ENCODE peak calls at places on chromosomes 5 and 9, in seven cellular contexts. One of them, this sample, is unnamed.

GRCh38 chr5:98464737-98465330 is 308.6 kb upstream of the RGMB start:
- DNase-seq in adrenal gland: no peak
- DNase-seq in stimulated activated CD8-positive, alpha-beta memory T cell treated with anti-CD3 and anti-CD28 coated beads, Interleukin-7, amount 100 ng/mL, for 24 hours: no peak
- DNase-seq in endothelial cell: no peak
- DNase-seq in RPMI8226: peak
- DNase-seq in GM12878: no peak
- DNase-seq in HS-5: no peak
- DNase-seq in this sample: no peak

GRCh38 chr5:149799119-149799623 is 69.1 kb downstream of the PPARGC1B start:
- DNase-seq in RPMI8226: no peak
- DNase-seq in GM12878: no peak
- DNase-seq in adrenal gland: peak
- DNase-seq in HS-5: peak
- DNase-seq in endothelial cell: no peak
- DNase-seq in stimulated activated CD8-positive, alpha-beta memory T cell treated with anti-CD3 and anti-CD28 coated beads, Interleukin-7, amount 100 ng/mL, for 24 hours: no peak
- DNase-seq in this sample: no peak

GRCh38 chr9:98726735-98727134 is 18.0 kb upstream of the GABBR2 start:
- DNase-seq in RPMI8226: no peak
- DNase-seq in HS-5: no peak
- DNase-seq in endothelial cell: no peak
- DNase-seq in GM12878: no peak
- DNase-seq in adrenal gland: peak
- DNase-seq in stimulated activated CD8-positive, alpha-beta memory T cell treated with anti-CD3 and anti-CD28 coated beads, Interleukin-7, amount 100 ng/mL, for 24 hours: no peak
- DNase-seq in this sample: no peak

GRCh38 chr9:120344230-120344629 is 235.7 kb downstream of the CDK5RAP2 start:
- DNase-seq in RPMI8226: no peak
- DNase-seq in stimulated activated CD8-positive, alpha-beta memory T cell treated with anti-CD3 and anti-CD28 coated beads, Interleukin-7, amount 100 ng/mL, for 24 hours: no peak
- DNase-seq in adrenal gland: peak
- DNase-seq in endothelial cell: no peak
- DNase-seq in GM12878: no peak
- DNase-seq in HS-5: peak
- DNase-seq in this sample: no peak

GRCh38 chr9:2414465-2414864 is 207.1 kb upstream of the VLDLR start:
- DNase-seq in GM12878: no peak
- DNase-seq in HS-5: no peak
- DNase-seq in endothelial cell: no peak
- DNase-seq in RPMI8226: no peak
- DNase-seq in stimulated activated CD8-positive, alpha-beta memory T cell treated with anti-CD3 and anti-CD28 coated beads, Interleukin-7, amount 100 ng/mL, for 24 hours: no peak
- DNase-seq in adrenal gland: no peak
- DNase-seq in this sample: no peak

GRCh38 chr5:56588636-56589485 is 226.5 kb upstream of the MAP3K1 start:
- DNase-seq in GM12878: peak
- DNase-seq in adrenal gland: no peak
- DNase-seq in HS-5: no peak
- DNase-seq in endothelial cell: peak
- DNase-seq in stimulated activated CD8-positive, alpha-beta memory T cell treated with anti-CD3 and anti-CD28 coated beads, Interleukin-7, amount 100 ng/mL, for 24 hours: no peak
- DNase-seq in RPMI8226: peak
- DNase-seq in this sample: peak

GRCh38 chr5:143582869-143583268 is 179.4 kb upstream of the NR3C1 start:
- DNase-seq in GM12878: no peak
- DNase-seq in HS-5: peak
- DNase-seq in RPMI8226: no peak
- DNase-seq in stimulated activated CD8-positive, alpha-beta memory T cell treated with anti-CD3 and anti-CD28 coated beads, Interleukin-7, amount 100 ng/mL, for 24 hours: no peak
- DNase-seq in endothelial cell: no peak
- DNase-seq in adrenal gland: no peak
- DNase-seq in this sample: no peak

GRCh38 chr9:89281106-89281505 is 29.9 kb upstream of the CKS2 start:
- DNase-seq in HS-5: no peak
- DNase-seq in GM12878: no peak
- DNase-seq in adrenal gland: peak
- DNase-seq in RPMI8226: no peak
- DNase-seq in endothelial cell: no peak
- DNase-seq in stimulated activated CD8-positive, alpha-beta memory T cell treated with anti-CD3 and anti-CD28 coated beads, Interleukin-7, amount 100 ng/mL, for 24 hours: no peak
- DNase-seq in this sample: no peak

GRCh38 chr9:136220017-136220729 is 15.2 kb upstream of the LHX3 start:
- DNase-seq in endothelial cell: no peak
- DNase-seq in HS-5: no peak
- DNase-seq in GM12878: no peak
- DNase-seq in RPMI8226: no peak
- DNase-seq in stimulated activated CD8-positive, alpha-beta memory T cell treated with anti-CD3 and anti-CD28 coated beads, Interleukin-7, amount 100 ng/mL, for 24 hours: no peak
- DNase-seq in adrenal gland: peak
- DNase-seq in this sample: no peak

GRCh38 chr9:116501871-116502270 is 185.2 kb upstream of the TRIM32 start:
- DNase-seq in adrenal gland: no peak
- DNase-seq in RPMI8226: no peak
- DNase-seq in GM12878: no peak
- DNase-seq in HS-5: no peak
- DNase-seq in endothelial cell: no peak
- DNase-seq in stimulated activated CD8-positive, alpha-beta memory T cell treated with anti-CD3 and anti-CD28 coated beads, Interleukin-7, amount 100 ng/mL, for 24 hours: no peak
- DNase-seq in this sample: no peak

GRCh38 chr9:131641618-131642495 is 96.5 kb downstream of the PRRT1B start:
- DNase-seq in RPMI8226: no peak
- DNase-seq in endothelial cell: no peak
- DNase-seq in GM12878: no peak
- DNase-seq in stimulated activated CD8-positive, alpha-beta memory T cell treated with anti-CD3 and anti-CD28 coated beads, Interleukin-7, amount 100 ng/mL, for 24 hours: no peak
- DNase-seq in HS-5: no peak
- DNase-seq in adrenal gland: no peak
- DNase-seq in this sample: peak

GRCh38 chr5:4295663-4296339 is 700.2 kb downstream of the IRX1 start:
- DNase-seq in endothelial cell: peak
- DNase-seq in adrenal gland: no peak
- DNase-seq in stimulated activated CD8-positive, alpha-beta memory T cell treated with anti-CD3 and anti-CD28 coated beads, Interleukin-7, amount 100 ng/mL, for 24 hours: no peak
- DNase-seq in RPMI8226: no peak
- DNase-seq in GM12878: no peak
- DNase-seq in HS-5: no peak
- DNase-seq in this sample: peak

GRCh38 chr5:100796851-100797250 is 106.2 kb downstream of the ST8SIA4 start:
- DNase-seq in endothelial cell: no peak
- DNase-seq in RPMI8226: no peak
- DNase-seq in stimulated activated CD8-positive, alpha-beta memory T cell treated with anti-CD3 and anti-CD28 coated beads, Interleukin-7, amount 100 ng/mL, for 24 hours: no peak
- DNase-seq in adrenal gland: no peak
- DNase-seq in GM12878: no peak
- DNase-seq in HS-5: no peak
- DNase-seq in this sample: no peak

This sample was measured in thyroid gland.